ENCODE peak calls at places on chromosomes 12 and 14, in seven cellular contexts. I is ovary, S is colonic mucosa, O is sigmoid colon, V is lower lobe of right lung, Z is astrocyte of the spinal cord, K is brain microvascular endothelial cell. M is an unnamed sample.

GRCh38 chr12:74890237-74890599 is 319.4 kb downstream of the KCNC2 start:
- DNase-seq in O (no peak), K (peak; percentile 92), I (no peak), V (no peak), Z (peak; percentile 88), S (no peak), M (peak; percentile 70)

GRCh38 chr14:36293824-36294223 is 26.6 kb downstream of the MBIP start:
- DNase-seq in Z (no peak), V (no peak), S (no peak), K (peak; percentile 21), I (no peak), O (no peak), M (peak; percentile 89)

GRCh38 chr14:51562816-51563215 is 88.9 kb upstream of the FRMD6 start:
- DNase-seq in O (no peak), Z (peak; percentile 38), V (no peak), K (peak; percentile 79), S (no peak), I (no peak), M (no peak)

GRCh38 chr12:63997198-63997597 is 152.7 kb downstream of the SRGAP1 start:
- DNase-seq in I (no peak), K (no peak), S (no peak), O (no peak), Z (no peak), V (no peak), M (peak; percentile 48)

GRCh38 chr12:63068857-63069442 is 82.1 kb downstream of the AVPR1A start:
- DNase-seq in K (peak; percentile 75), V (no peak), Z (peak; percentile 86), I (no peak), O (no peak), S (no peak), M (peak; percentile 64)

GRCh38 chr12:99137124-99137845 is 492.2 kb downstream of the APAF1 start:
- DNase-seq in K (no peak), S (no peak), I (no peak), O (no peak), V (no peak), Z (no peak), M (no peak)

GRCh38 chr14:50045039-50045711 is 71.2 kb downstream of the VCPKMT start:
- DNase-seq in Z (peak; percentile 37), K (peak; percentile 50), S (peak; percentile 93), O (peak; percentile 91), I (peak; percentile 24), V (peak; percentile 85), M (peak; percentile 88)

GRCh38 chr12:91920276-91920675 is 225.4 kb downstream of the BTG1 start:
- DNase-seq in I (no peak), V (no peak), S (no peak), K (peak; percentile 22), O (no peak), Z (no peak), M (peak; percentile 64)

GRCh38 chr12:125183187-125184067 is 118.2 kb downstream of the AACS start:
- DNase-seq in Z (peak; percentile 77), K (peak; percentile 73), O (peak; percentile 80), I (peak; percentile 81), V (peak; percentile 83), S (peak; percentile 77), M (peak; percentile 67)
- H3K4me3 ChIP-seq in Z (no peak overlapping the region), K (peak overlapping the region; percentile 15), O (no peak overlapping the region), I (no peak overlapping the region), V (no peak overlapping the region), S (no peak overlapping the region), M (no peak overlapping the region)

GRCh38 chr12:76878899-76879709 is at the start of gene CSRP2:
- DNase-seq in Z (peak; percentile 91), I (peak; percentile 93), K (peak; percentile 66), V (peak; percentile 91), S (peak; percentile 90), O (peak; percentile 93), M (peak; percentile 84)
- TF ChIP-seq CTCF in Z (peak; percentile 30), I (no peak), K (peak; percentile 56), V (peak; percentile 18), S (no peak), O (no peak), M (peak; percentile 40)

GRCh38 chr14:102319351-102320032 is at the start of gene ZNF839:
- DNase-seq in Z (peak; percentile 90), K (peak; percentile 90), S (peak; percentile 94), V (peak; percentile 96), I (peak; percentile 95), O (peak; percentile 97), M (peak; percentile 89)

GRCh38 chr14:102320033-102320660 is 601 bp downstream of the ZNF839 start:
- DNase-seq in O (peak; percentile 84), K (peak; percentile 42), S (peak; percentile 48), V (peak; percentile 58), I (peak; percentile 67), Z (peak; percentile 49), M (peak; percentile 58)

GRCh38 chr14:102316746-102317563 is 2.6 kb upstream of the ZNF839 start:
- DNase-seq in I (peak; percentile 93), Z (peak; percentile 96), S (peak; percentile 94), V (peak; percentile 94), O (peak; percentile 97), K (peak; percentile 88), M (peak; percentile 93)

GRCh38 chr14:102317564-102318248 is 1.8 kb upstream of the ZNF839 start:
- DNase-seq in S (peak; percentile 59), I (no peak), V (no peak), O (peak; percentile 57), K (no peak), Z (no peak), M (no peak)

GRCh38 chr14:102318781-102319276 is 717 bp upstream of the ZNF839 start:
- DNase-seq in O (peak; percentile 67), Z (no peak), K (no peak), I (peak; percentile 51), V (no peak), S (peak; percentile 30), M (no peak)
- H3K4me3 ChIP-seq in O (peak overlapping the region; percentile 79), Z (peak overlapping the region; percentile 82), K (peak overlapping the region; percentile 82), I (peak overlapping the region; percentile 56), V (peak overlapping the region; percentile 82), S (peak overlapping the region; percentile 83), M (peak overlapping the region; percentile 78)

GRCh38 chr14:75306917-75307699 is 28.5 kb downstream of the FOS start:
- DNase-seq in K (no peak), O (no peak), I (no peak), V (no peak), Z (no peak), S (no peak), M (no peak)
- TF ChIP-seq CTCF in K (peak; percentile 54), O (no peak), I (no peak), V (no peak), Z (peak; percentile 36), S (no peak), M (peak; percentile 33)

M was measured in fibroblast of villous mesenchyme.